ENCODE peak calls at places on chromosome 21, in six cellular contexts. F is activated naive CD4-positive, alpha-beta T cell treated with anti-CD3 and anti-CD28 coated beads, Interleukin-2, amount 50 U/mL, for 72 hours; A is activated T-cell treated with anti-CD3 and anti-CD28 coated beads, Interleukin-2, amount 50 U/mL, for 4 hours; N is left cardiac atrium; Q is heart right ventricle; H is aorta. G is an unnamed sample.

GRCh38 chr21:22961248-22961647 is 1963.0 kb downstream of the NCAM2 start:
- ATAC-seq in N (no peak), H (no peak), Q (no peak), A (no peak), F (no peak), G (no peak)

GRCh38 chr21:39188521-39189139 is 5.4 kb upstream of the PSMG1 start:
- ATAC-seq in A (peak), H (no peak), F (peak), N (no peak), Q (no peak), G (no peak)

GRCh38 chr21:46509760-46510159 is 51.1 kb downstream of the DIP2A start:
- ATAC-seq in Q (no peak), N (no peak), A (no peak), H (no peak), F (no peak), G (no peak)

GRCh38 chr21:37407719-37408455 is 41.3 kb downstream of the DYRK1A start:
- ATAC-seq in H (no peak), Q (no peak), F (peak), A (peak), N (no peak), G (no peak)

GRCh38 chr21:44400791-44401385 is 47.5 kb downstream of the TRPM2 start:
- ATAC-seq in H (peak), N (no peak), Q (no peak), F (no peak), A (no peak), G (no peak)

GRCh38 chr21:32702702-32703101 is 25.1 kb downstream of the SYNJ1 start:
- ATAC-seq in A (no peak), Q (no peak), N (no peak), F (no peak), H (no peak), G (no peak)

GRCh38 chr21:44875341-44875740 is 1.9 kb upstream of the PTTG1IP start:
- ATAC-seq in Q (no peak), H (no peak), A (no peak), F (no peak), N (no peak), G (no peak)

GRCh38 chr21:46482225-46482845 is 23.6 kb downstream of the DIP2A start:
- ATAC-seq in Q (no peak), A (no peak), H (no peak), F (no peak), N (no peak), G (no peak)

GRCh38 chr21:44940116-44940631 is 345 bp downstream of the SLX9 start:
- ATAC-seq in N (peak), F (peak), Q (peak), H (no peak), A (peak), G (peak)

GRCh38 chr21:22710725-22711124 is 1712.5 kb downstream of the NCAM2 start:
- ATAC-seq in Q (peak), N (no peak), F (no peak), H (no peak), A (no peak), G (no peak)

GRCh38 chr21:44764319-44765230 is 37.0 kb downstream of the UBE2G2 start:
- ATAC-seq in N (no peak), A (no peak), Q (no peak), H (no peak), F (no peak), G (no peak)

GRCh38 chr21:31221051-31221450 is 123.0 kb downstream of the TIAM1 start:
- ATAC-seq in N (no peak), A (no peak), H (no peak), F (no peak), Q (no peak), G (no peak)

GRCh38 chr21:43936186-43936967 is 71.4 kb downstream of the AGPAT3 start:
- ATAC-seq in Q (no peak), N (no peak), A (no peak), F (no peak), H (no peak), G (no peak)

GRCh38 chr21:9735421-9735961 is 785.9 kb upstream of the TPTE start:
- ATAC-seq in F (peak), N (no peak), H (peak), Q (peak), A (peak), G (peak)

GRCh38 chr21:33169360-33169759 is 60.4 kb upstream of the IFNAR2 start:
- ATAC-seq in Q (no peak), N (no peak), H (no peak), A (no peak), F (no peak), G (no peak)

GRCh38 chr21:37237764-37238163 is 29.4 kb downstream of the VPS26C start:
- ATAC-seq in Q (no peak), A (no peak), H (no peak), N (no peak), F (no peak), G (no peak)

GRCh38 chr21:37396855-37397254 is 30.3 kb downstream of the DYRK1A start:
- ATAC-seq in Q (no peak), H (no peak), N (no peak), A (no peak), F (peak), G (no peak)